ENCODE peak calls at places on chromosome 11, in four cellular contexts. P, E, H and C are unnamed samples.

GRCh38 chr11:126194121-126194543 is 17.3 kb downstream of the RPUSD4 start:
- DNase-seq in H (peak), E (peak), P (peak), C (peak)

GRCh38 chr11:57890521-57890920 is 128.9 kb downstream of the CTNND1 start:
- DNase-seq in P (no peak), H (no peak), E (no peak), C (no peak)

GRCh38 chr11:93652161-93652597 is 9.3 kb upstream of the CEP295 start:
- DNase-seq in H (peak), P (peak), E (no peak), C (no peak)

GRCh38 chr11:69516526-69516925 is 35.1 kb downstream of the LINC01488 start:
- DNase-seq in H (no peak), P (no peak), E (no peak), C (no peak)

GRCh38 chr11:44780940-44781631 is 54.3 kb downstream of the TSPAN18 start:
- DNase-seq in E (no peak), P (no peak), H (no peak), C (no peak)

GRCh38 chr11:60357771-60358170 is 20.6 kb upstream of the MS4A7 start:
- DNase-seq in E (no peak), P (no peak), H (no peak), C (no peak)

GRCh38 chr11:59771605-59772004 is 16.4 kb downstream of the STX3 start:
- DNase-seq in H (no peak), E (no peak), P (no peak), C (no peak)

GRCh38 chr11:83115551-83115950 is 41.4 kb upstream of the PCF11 start:
- DNase-seq in H (no peak), E (no peak), P (no peak), C (no peak)

GRCh38 chr11:44614281-44614680 is 48.8 kb downstream of the CD82 start:
- DNase-seq in P (no peak), H (no peak), E (no peak), C (no peak)

GRCh38 chr11:18615628-18616392 is 16.2 kb downstream of the MISFA start:
- DNase-seq in H (peak), E (no peak), P (no peak), C (no peak)